ENCODE peak calls at places on chromosomes 13 and 19, in six cellular contexts. W is AG09319, F is brain microvascular endothelial cell, A is colonic mucosa, V is H9, Z is dorsolateral prefrontal cortex. J is an unnamed sample.

GRCh38 chr13:105410602-105411001 is 1124.9 kb downstream of the EFNB2 start:
- DNase-seq in W (no peak), F (no peak), A (peak), V (peak), Z (peak), J (no peak)

GRCh38 chr13:74443623-74444022 is 309.4 kb upstream of the KLF12 start:
- DNase-seq in W (peak), F (peak), A (no peak), V (no peak), Z (no peak), J (no peak)

GRCh38 chr13:109918179-109918651 is 131.8 kb upstream of the IRS2 start:
- DNase-seq in W (no peak), F (peak), A (no peak), V (no peak), Z (no peak), J (no peak)

GRCh38 chr13:110713981-110714797 is 689 bp downstream of the ING1 start:
- DNase-seq in W (no peak), F (peak), A (peak), V (peak), Z (peak), J (no peak)

GRCh38 chr19:12065100-12065538 is 588 bp downstream of the ZNF844 start:
- DNase-seq in W (no peak), F (peak), A (peak), V (no peak), Z (no peak), J (peak)

GRCh38 chr19:39007096-39007495 is 25.3 kb downstream of the FBXO27 start:
- DNase-seq in W (no peak), F (no peak), A (no peak), V (no peak), Z (no peak), J (no peak)

GRCh38 chr19:48695743-48696352 is at the start of gene FUT2:
- DNase-seq in W (no peak), F (no peak), A (peak), V (peak), Z (no peak), J (no peak)

GRCh38 chr13:93729383-93729782 is 502.8 kb downstream of the GPC6 start:
- DNase-seq in W (no peak), F (no peak), A (no peak), V (no peak), Z (no peak), J (no peak)

GRCh38 chr13:45047394-45048328 is 58.3 kb downstream of the GPALPP1 start:
- DNase-seq in W (peak), F (peak), A (peak), V (peak), Z (peak), J (peak)

GRCh38 chr19:33232656-33233055 is 7.0 kb upstream of the SLC7A10 start:
- DNase-seq in W (no peak), F (no peak), A (no peak), V (no peak), Z (no peak), J (no peak)

GRCh38 chr13:114110091-114110829 is 22.2 kb downstream of the RASA3 start:
- DNase-seq in W (no peak), F (no peak), A (no peak), V (peak), Z (peak), J (no peak)

GRCh38 chr13:69857188-69857821 is 250.3 kb upstream of the ATXN8OS start:
- DNase-seq in W (no peak), F (no peak), A (no peak), V (no peak), Z (no peak), J (no peak)

GRCh38 chr13:101150998-101151397 is 265.3 kb downstream of the NALCN start:
- DNase-seq in W (no peak), F (peak), A (no peak), V (no peak), Z (no peak), J (no peak)

GRCh38 chr19:3968556-3969434 is 2.1 kb downstream of the DAPK3 start:
- DNase-seq in W (peak), F (peak), A (peak), V (peak), Z (no peak), J (peak)

GRCh38 chr19:37218592-37218935 is 550 bp downstream of the ZNF383 start:
- DNase-seq in W (no peak), F (peak), A (no peak), V (no peak), Z (no peak), J (no peak)

GRCh38 chr13:108895220-108895704 is 265.9 kb downstream of the MYO16 start:
- DNase-seq in W (no peak), F (peak), A (no peak), V (no peak), Z (no peak), J (no peak)

GRCh38 chr19:7337380-7338194 is 11.2 kb upstream of the ARHGEF18 start:
- DNase-seq in W (no peak), F (no peak), A (no peak), V (no peak), Z (no peak), J (no peak)

GRCh38 chr13:38819053-38819452 is 132.2 kb downstream of the FREM2 start:
- DNase-seq in W (no peak), F (peak), A (no peak), V (no peak), Z (no peak), J (no peak)

GRCh38 chr13:105334211-105334610 is 1201.3 kb downstream of the EFNB2 start:
- DNase-seq in W (no peak), F (peak), A (no peak), V (no peak), Z (no peak), J (no peak)

GRCh38 chr13:40318366-40318765 is 348.1 kb downstream of the FOXO1 start:
- DNase-seq in W (no peak), F (no peak), A (no peak), V (no peak), Z (peak), J (no peak)

GRCh38 chr13:114078501-114079451 is 53.6 kb downstream of the RASA3 start:
- DNase-seq in W (peak), F (peak), A (no peak), V (no peak), Z (no peak), J (no peak)

GRCh38 chr13:109904218-109904617 is 117.8 kb upstream of the IRS2 start:
- DNase-seq in W (no peak), F (no peak), A (no peak), V (peak), Z (no peak), J (no peak)

GRCh38 chr13:98184796-98185195 is 7.7 kb upstream of the RNF113B start:
- DNase-seq in W (no peak), F (peak), A (no peak), V (no peak), Z (no peak), J (no peak)

GRCh38 chr13:99307247-99307646 is at the start of gene GPR183:
- DNase-seq in W (no peak), F (peak), A (no peak), V (no peak), Z (no peak), J (no peak)

GRCh38 chr19:3135961-3136683 is at the start of gene GNA15:
- DNase-seq in W (no peak), F (no peak), A (peak), V (no peak), Z (no peak), J (no peak)

GRCh38 chr13:76637651-76638111 is 248.5 kb downstream of the KCTD12 start:
- DNase-seq in W (no peak), F (peak), A (no peak), V (no peak), Z (no peak), J (no peak)

GRCh38 chr19:3366104-3366760 is at the start of gene NFIC:
- DNase-seq in W (peak), F (peak), A (peak), V (peak), Z (no peak), J (no peak)

GRCh38 chr13:110711778-110712070 is 1.8 kb upstream of the ING1 start:
- DNase-seq in W (no peak), F (peak), A (peak), V (no peak), Z (no peak), J (no peak)

GRCh38 chr13:112837371-112838037 is 131.5 kb upstream of the MCF2L start:
- DNase-seq in W (no peak), F (no peak), A (no peak), V (no peak), Z (no peak), J (no peak)

GRCh38 chr19:14580623-14581237 is 2.2 kb upstream of the CLEC17A start:
- DNase-seq in W (no peak), F (no peak), A (no peak), V (no peak), Z (no peak), J (no peak)
- TF ChIP-seq CTCF in W (no peak), F (no peak), A (no peak), V (peak), Z (no peak), J (no peak)

GRCh38 chr13:41411536-41411935 is 45.8 kb upstream of the RGCC start:
- DNase-seq in W (peak), F (peak), A (no peak), V (peak), Z (no peak), J (no peak)
- TF ChIP-seq CTCF in W (peak), F (peak), A (no peak), V (peak), Z (peak), J (peak)

GRCh38 chr13:71828117-71828516 is 38.9 kb downstream of the DACH1 start:
- DNase-seq in W (no peak), F (no peak), A (no peak), V (no peak), Z (no peak), J (no peak)

GRCh38 chr13:71829542-71829941 is 37.5 kb downstream of the DACH1 start:
- DNase-seq in W (no peak), F (no peak), A (no peak), V (no peak), Z (no peak), J (no peak)

GRCh38 chr13:71828564-71828963 is 38.4 kb downstream of the DACH1 start:
- DNase-seq in W (no peak), F (no peak), A (no peak), V (no peak), Z (no peak), J (no peak)

GRCh38 chr13:71831716-71832115 is 35.3 kb downstream of the DACH1 start:
- DNase-seq in W (no peak), F (peak), A (no peak), V (no peak), Z (no peak), J (no peak)

GRCh38 chr13:71830736-71831135 is 36.3 kb downstream of the DACH1 start:
- DNase-seq in W (no peak), F (no peak), A (no peak), V (no peak), Z (no peak), J (no peak)
- TF ChIP-seq CTCF in W (no peak), F (no peak), A (no peak), V (no peak), Z (no peak), J (no peak)

DNA sequence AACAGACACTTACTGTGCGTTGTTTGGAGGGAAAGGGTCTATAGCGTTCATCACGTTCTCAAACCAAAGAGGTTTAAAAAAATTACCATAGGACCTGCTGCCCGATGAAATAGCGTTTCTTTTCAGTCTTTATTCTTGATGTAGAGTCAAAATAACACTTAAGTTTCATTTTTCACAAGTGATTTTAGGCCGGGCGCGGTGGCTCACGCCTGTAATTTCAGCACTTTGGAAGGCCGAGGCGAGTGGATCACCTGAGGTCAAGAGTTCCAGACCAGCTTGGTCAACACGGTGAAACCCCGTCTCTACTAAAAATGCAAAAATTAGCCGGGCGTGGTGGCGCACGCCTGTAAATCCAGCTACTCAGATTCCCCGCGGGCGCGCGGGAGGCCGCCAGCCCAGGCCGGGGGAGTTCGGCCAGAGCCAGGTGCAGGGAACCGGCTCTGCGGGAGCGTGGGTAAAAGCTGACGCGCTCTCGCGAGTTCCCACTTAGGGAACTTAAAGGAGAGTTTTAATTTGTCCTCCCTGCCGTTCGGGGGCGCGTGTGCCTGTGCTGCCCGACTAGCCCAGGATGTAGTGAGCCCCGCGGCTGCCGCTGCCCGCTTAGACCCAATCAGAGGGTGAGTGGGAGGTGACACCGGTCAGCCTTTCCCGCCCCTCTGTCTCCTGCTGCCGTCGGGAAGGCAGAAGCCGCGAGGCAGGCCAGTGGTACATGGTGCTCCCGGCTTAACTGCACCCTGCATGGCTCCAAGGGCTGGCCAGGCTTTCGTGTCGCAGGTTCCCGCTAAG is 35.8 kb upstream of the NEK3 start:
- DNase-seq in W (peak), F (peak), A (peak), V (peak), Z (peak), J (no peak)
- TF ChIP-seq CTCF in W (peak), F (peak), A (no peak), V (no peak), Z (peak), J (no peak)

GRCh38 chr13:51585234-51585672 is 991 bp downstream of the WDFY2 start:
- DNase-seq in W (no peak), F (peak), A (no peak), V (no peak), Z (no peak), J (no peak)

GRCh38 chr13:51585696-51586095 is 1.4 kb downstream of the WDFY2 start:
- DNase-seq in W (no peak), F (peak), A (no peak), V (no peak), Z (no peak), J (no peak)

GRCh38 chr13:51583469-51583874 is 790 bp upstream of the WDFY2 start:
- DNase-seq in W (no peak), F (no peak), A (no peak), V (no peak), Z (no peak), J (no peak)

GRCh38 chr13:51583875-51584730 is at the start of gene WDFY2:
- DNase-seq in W (peak), F (peak), A (peak), V (peak), Z (peak), J (peak)

DNA sequence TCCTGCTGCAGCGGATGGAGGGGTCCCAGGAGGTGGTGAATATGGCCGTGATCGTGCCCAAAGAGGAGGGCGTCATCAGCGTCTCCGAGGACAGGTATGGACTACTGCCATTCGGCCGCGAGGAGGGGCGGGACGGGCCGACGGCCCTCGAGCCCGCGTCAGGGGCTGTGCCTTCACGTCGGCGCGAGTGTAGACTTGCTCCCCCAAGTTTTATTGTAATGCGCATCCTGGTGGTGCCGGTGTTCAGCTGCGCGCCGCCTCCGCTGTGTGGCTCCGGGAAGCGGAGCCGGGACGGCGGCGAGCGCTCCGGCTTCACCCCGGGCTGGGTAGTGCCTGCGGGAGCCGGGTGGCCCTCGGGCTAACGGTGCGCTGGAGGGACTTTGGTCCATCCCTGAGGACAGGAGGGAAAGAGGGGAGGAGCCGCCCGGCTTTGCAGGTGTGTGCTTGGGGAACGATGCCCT is 499 bp downstream of the WDFY2 start:
- DNase-seq in W (no peak), F (peak), A (peak), V (peak), Z (peak), J (peak)
- TF ChIP-seq CTCF in W (peak), F (peak), A (no peak), V (peak), Z (no peak), J (peak)

DNA sequence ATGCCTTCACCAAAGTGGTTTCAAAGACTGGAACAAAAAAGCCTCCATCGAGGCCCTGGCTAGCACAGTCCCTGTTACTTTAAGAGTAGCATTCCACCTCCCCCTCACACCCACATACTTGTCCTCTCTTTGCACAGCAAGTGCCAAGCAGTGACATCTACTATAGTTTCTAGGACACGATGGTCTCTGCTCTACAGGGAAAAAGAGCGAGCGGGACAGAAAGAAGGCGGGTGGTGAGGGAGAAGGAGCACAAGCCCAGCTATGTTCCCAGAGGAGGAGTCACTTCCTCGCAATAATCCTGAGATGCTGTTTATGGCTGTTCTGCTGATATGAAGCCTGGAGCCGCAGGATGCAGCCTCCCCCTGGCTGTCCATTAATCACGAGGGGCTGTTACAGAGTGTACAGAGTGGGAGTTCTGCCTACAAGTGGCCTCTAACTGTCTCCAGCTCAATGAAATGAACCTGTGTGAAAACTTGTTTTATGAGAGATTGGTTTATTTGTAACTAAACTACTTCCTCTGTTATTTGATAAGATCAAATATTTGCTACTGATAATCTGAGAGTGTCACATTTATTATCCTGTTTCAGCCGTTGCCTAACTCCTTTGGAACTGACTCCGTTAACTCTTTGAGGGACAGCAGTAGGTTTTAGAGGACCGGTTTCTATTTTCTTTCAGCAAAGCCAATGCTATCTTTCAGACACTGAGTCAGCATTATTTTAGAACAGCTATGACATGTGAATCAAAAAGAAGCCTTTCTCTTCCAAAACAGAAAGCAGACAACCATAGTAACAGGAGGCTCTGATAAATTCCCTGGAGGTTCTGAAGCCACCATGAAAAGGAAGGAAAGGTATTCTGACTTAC is 208.0 kb downstream of the SPRY2 start:
- DNase-seq in W (no peak), F (peak), A (peak), V (no peak), Z (peak), J (no peak)
- TF ChIP-seq CTCF in W (no peak), F (peak), A (no peak), V (no peak), Z (peak), J (no peak)

DNA sequence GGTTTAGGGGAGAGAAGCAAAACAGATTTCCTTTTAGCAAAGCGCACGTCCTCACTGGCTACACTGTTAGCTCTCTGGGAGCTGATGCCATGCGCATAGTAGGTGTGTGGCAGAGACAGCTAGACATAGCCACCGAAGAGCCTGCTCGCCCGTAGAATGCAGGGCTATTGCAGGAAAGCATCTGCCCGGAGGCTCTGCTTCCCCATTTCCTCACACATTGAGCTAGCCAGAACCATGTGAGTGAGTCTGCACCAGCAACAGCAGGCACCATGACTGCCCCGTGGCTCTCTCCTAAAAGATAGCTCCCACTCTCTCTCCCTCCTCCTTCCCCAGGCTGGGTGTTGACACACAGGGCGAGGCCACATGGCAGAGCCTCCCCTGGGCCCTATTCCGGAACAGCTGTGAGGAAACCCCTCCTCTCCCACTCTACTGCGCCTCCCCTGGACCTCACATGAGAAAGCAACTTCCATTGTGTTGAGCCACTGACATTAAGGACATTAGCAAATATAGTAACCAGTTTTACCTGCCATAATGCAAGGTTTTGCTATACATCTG is 52.3 kb upstream of the ATP12A start:
- DNase-seq in W (no peak), F (no peak), A (peak), V (no peak), Z (no peak), J (no peak)
- TF ChIP-seq CTCF in W (no peak), F (no peak), A (no peak), V (no peak), Z (no peak), J (no peak)

GRCh38 chr13:89748716-89749115 is 1598.8 kb upstream of the MIR17HG start:
- DNase-seq in W (no peak), F (no peak), A (no peak), V (no peak), Z (no peak), J (no peak)

GRCh38 chr13:89750371-89750770 is 1597.1 kb upstream of the MIR17HG start:
- DNase-seq in W (no peak), F (no peak), A (no peak), V (no peak), Z (no peak), J (no peak)

GRCh38 chr13:89755729-89756492 is 1591.6 kb upstream of the MIR17HG start:
- DNase-seq in W (no peak), F (no peak), A (no peak), V (no peak), Z (no peak), J (no peak)

GRCh38 chr13:89749888-89750287 is 1597.6 kb upstream of the MIR17HG start:
- DNase-seq in W (no peak), F (no peak), A (no peak), V (no peak), Z (no peak), J (no peak)

DNA sequence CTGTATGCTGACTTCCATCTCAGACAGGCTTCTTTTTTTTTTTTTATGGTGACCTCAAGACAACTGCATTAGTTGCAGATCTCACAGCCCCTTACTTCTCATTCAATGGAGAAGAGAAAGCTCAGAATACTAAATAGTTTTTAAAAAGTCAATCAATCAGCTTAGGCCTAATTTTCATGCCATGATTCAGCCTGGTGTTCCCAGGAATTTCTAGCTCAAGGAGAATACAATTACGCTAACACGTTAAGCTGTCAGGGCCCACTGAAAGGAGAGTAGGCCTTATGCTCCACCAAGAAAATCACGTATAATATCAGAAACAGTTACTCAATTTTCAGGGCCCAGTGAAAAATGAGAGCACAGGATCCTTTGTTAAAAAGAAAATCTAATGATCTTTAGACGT is 1596.0 kb upstream of the MIR17HG start:
- DNase-seq in W (no peak), F (no peak), A (no peak), V (no peak), Z (no peak), J (no peak)
- TF ChIP-seq CTCF in W (no peak), F (no peak), A (no peak), V (no peak), Z (no peak), J (no peak)

GRCh38 chr19:5503598-5503997 is 48.4 kb downstream of the ZNRF4 start:
- DNase-seq in W (no peak), F (no peak), A (no peak), V (no peak), Z (no peak), J (no peak)
- TF ChIP-seq CTCF in W (no peak), F (peak), A (no peak), V (peak), Z (no peak), J (peak)

J was measured in type B pancreatic cell.